ENCODE peak calls at places on chromosomes 4 and X, in six cellular contexts. One of them, this sample, is unnamed.
A peak's percentile ranks its signal among the peaks of the same experiment; 100 is the strongest.

GRCh38 chrX:275967-276587 is 5.1 kb upstream of the PLCXD1 start:
- DNase-seq in A549: peak; percentile 78
- DNase-seq in endothelial cell of umbilical vein: no peak
- DNase-seq in HepG2: peak; percentile 73
- DNase-seq in GM12878: no peak
- DNase-seq in K562: peak; percentile 82
- DNase-seq in this sample: peak; percentile 71

GRCh38 chrX:24169211-24169610 is 19.7 kb downstream of the ZFX start:
- DNase-seq in A549: no peak
- DNase-seq in endothelial cell of umbilical vein: no peak
- DNase-seq in K562: no peak
- DNase-seq in HepG2: no peak
- DNase-seq in GM12878: peak; percentile 49
- DNase-seq in this sample: peak; percentile 24

GRCh38 chr4:3009422-3009821 is 46.1 kb downstream of the GRK4 start:
- DNase-seq in GM12878: no peak
- DNase-seq in K562: no peak
- DNase-seq in A549: peak; percentile 22
- DNase-seq in HepG2: peak; percentile 84
- DNase-seq in endothelial cell of umbilical vein: no peak
- DNase-seq in this sample: peak; percentile 40

GRCh38 chr4:115356176-115356575 is 242.8 kb upstream of the NDST4 start:
- DNase-seq in A549: no peak
- DNase-seq in HepG2: no peak
- DNase-seq in K562: no peak
- DNase-seq in endothelial cell of umbilical vein: no peak
- DNase-seq in GM12878: no peak
- DNase-seq in this sample: no peak

GRCh38 chr4:29326816-29327215 is 1393.4 kb upstream of the PCDH7 start:
- DNase-seq in K562: no peak
- DNase-seq in GM12878: no peak
- DNase-seq in endothelial cell of umbilical vein: peak; percentile 97
- DNase-seq in A549: no peak
- DNase-seq in HepG2: no peak
- DNase-seq in this sample: no peak

GRCh38 chr4:150047546-150047945 is 30.7 kb upstream of the DCLK2 start:
- DNase-seq in GM12878: no peak
- DNase-seq in A549: no peak
- DNase-seq in endothelial cell of umbilical vein: no peak
- DNase-seq in K562: no peak
- DNase-seq in HepG2: no peak
- DNase-seq in this sample: no peak

GRCh38 chr4:117324851-117325491 is 239.6 kb upstream of the TRAM1L1 start:
- DNase-seq in endothelial cell of umbilical vein: no peak
- DNase-seq in HepG2: no peak
- DNase-seq in A549: no peak
- DNase-seq in K562: no peak
- DNase-seq in GM12878: no peak
- DNase-seq in this sample: peak; percentile 6

GRCh38 chrX:154298312-154298711 is 2.7 kb downstream of the TKTL1 start:
- DNase-seq in K562: no peak
- DNase-seq in GM12878: no peak
- DNase-seq in endothelial cell of umbilical vein: no peak
- DNase-seq in HepG2: no peak
- DNase-seq in A549: no peak
- DNase-seq in this sample: no peak

GRCh38 chr4:8268211-8268610 is 1.3 kb upstream of the HTRA3 start:
- DNase-seq in GM12878: no peak
- DNase-seq in A549: no peak
- DNase-seq in endothelial cell of umbilical vein: no peak
- DNase-seq in K562: no peak
- DNase-seq in HepG2: no peak
- DNase-seq in this sample: no peak

GRCh38 chr4:14478504-14478903 is 523.8 kb upstream of the CPEB2 start:
- DNase-seq in K562: no peak
- DNase-seq in endothelial cell of umbilical vein: no peak
- DNase-seq in HepG2: no peak
- DNase-seq in A549: no peak
- DNase-seq in GM12878: no peak
- DNase-seq in this sample: no peak

GRCh38 chr4:151922811-151923210 is 162.0 kb upstream of the GATB start:
- DNase-seq in HepG2: no peak
- DNase-seq in GM12878: no peak
- DNase-seq in A549: no peak
- DNase-seq in endothelial cell of umbilical vein: no peak
- DNase-seq in K562: no peak
- DNase-seq in this sample: no peak

GRCh38 chr4:172953896-172954568 is 214.6 kb upstream of the GALNT7 start:
- DNase-seq in endothelial cell of umbilical vein: no peak
- DNase-seq in K562: no peak
- DNase-seq in HepG2: no peak
- DNase-seq in GM12878: no peak
- DNase-seq in A549: peak; percentile 31
- DNase-seq in this sample: no peak

GRCh38 chr4:17030543-17030942 is 132.1 kb upstream of the LDB2 start:
- DNase-seq in A549: peak; percentile 25
- DNase-seq in GM12878: no peak
- DNase-seq in HepG2: no peak
- DNase-seq in endothelial cell of umbilical vein: peak; percentile 84
- DNase-seq in K562: no peak
- DNase-seq in this sample: no peak

GRCh38 chrX:1592128-1592862 is 891 bp downstream of the AKAP17A start:
- DNase-seq in GM12878: no peak
- DNase-seq in K562: peak; percentile 44
- DNase-seq in A549: no peak
- DNase-seq in endothelial cell of umbilical vein: peak; percentile 52
- DNase-seq in HepG2: peak; percentile 25
- DNase-seq in this sample: peak; percentile 58

GRCh38 chrX:154458954-154459829 is 1.1 kb downstream of the PLXNA3 start:
- DNase-seq in GM12878: no peak
- DNase-seq in endothelial cell of umbilical vein: no peak
- DNase-seq in HepG2: no peak
- DNase-seq in K562: no peak
- DNase-seq in A549: no peak
- DNase-seq in this sample: peak; percentile 52

GRCh38 chr4:112348488-112349158 is 51.5 kb downstream of the ALPK1 start:
- DNase-seq in A549: peak; percentile 63
- DNase-seq in endothelial cell of umbilical vein: peak; percentile 12
- DNase-seq in K562: no peak
- DNase-seq in GM12878: no peak
- DNase-seq in HepG2: peak; percentile 65
- DNase-seq in this sample: peak; percentile 32

GRCh38 chr4:139798456-139798855 is 132.8 kb downstream of the MGST2 start:
- DNase-seq in HepG2: no peak
- DNase-seq in A549: no peak
- DNase-seq in K562: no peak
- DNase-seq in endothelial cell of umbilical vein: no peak
- DNase-seq in GM12878: no peak
- DNase-seq in this sample: no peak

GRCh38 chr4:87933337-87933736 is 42.2 kb upstream of the SPP1 start:
- DNase-seq in endothelial cell of umbilical vein: no peak
- DNase-seq in A549: no peak
- DNase-seq in GM12878: no peak
- DNase-seq in K562: no peak
- DNase-seq in HepG2: no peak
- DNase-seq in this sample: no peak

GRCh38 chr4:113645771-113646455 is 115.6 kb downstream of the CAMK2D start:
- DNase-seq in A549: peak; percentile 94
- DNase-seq in endothelial cell of umbilical vein: peak; percentile 89
- DNase-seq in GM12878: no peak
- DNase-seq in K562: no peak
- DNase-seq in HepG2: peak; percentile 81
- DNase-seq in this sample: no peak

GRCh38 chrX:1462596-1463251 is 10.0 kb upstream of the ASMTL start:
- DNase-seq in K562: no peak
- DNase-seq in HepG2: no peak
- DNase-seq in A549: peak; percentile 40
- DNase-seq in GM12878: no peak
- DNase-seq in endothelial cell of umbilical vein: peak; percentile 85
- DNase-seq in this sample: no peak

GRCh38 chr4:142818476-142818875 is 27.6 kb downstream of the INPP4B start:
- DNase-seq in A549: no peak
- DNase-seq in HepG2: no peak
- DNase-seq in endothelial cell of umbilical vein: no peak
- DNase-seq in GM12878: no peak
- DNase-seq in K562: no peak
- DNase-seq in this sample: no peak

GRCh38 chr4:8319731-8320385 is 50.3 kb downstream of the HTRA3 start:
- DNase-seq in HepG2: no peak
- DNase-seq in endothelial cell of umbilical vein: no peak
- DNase-seq in GM12878: no peak
- DNase-seq in K562: no peak
- DNase-seq in A549: no peak
- DNase-seq in this sample: peak; percentile 72

GRCh38 chr4:46388860-46389259 is 1.1 kb downstream of the GABRA2 start:
- DNase-seq in K562: no peak
- DNase-seq in A549: no peak
- DNase-seq in endothelial cell of umbilical vein: no peak
- DNase-seq in GM12878: no peak
- DNase-seq in HepG2: no peak
- DNase-seq in this sample: no peak
- H3K4me3 ChIP-seq in K562: no peak overlapping the region
- H3K4me3 ChIP-seq in A549: no peak overlapping the region
- H3K4me3 ChIP-seq in endothelial cell of umbilical vein: no peak overlapping the region
- H3K4me3 ChIP-seq in GM12878: no peak overlapping the region
- H3K4me3 ChIP-seq in HepG2: peak overlapping the region; percentile 18
- H3K4me3 ChIP-seq in this sample: no peak overlapping the region

GRCh38 chr4:75708218-75708691 is 16.1 kb upstream of the USO1 start:
- DNase-seq in HepG2: peak; percentile 43
- DNase-seq in GM12878: no peak
- DNase-seq in A549: peak; percentile 50
- DNase-seq in K562: no peak
- DNase-seq in endothelial cell of umbilical vein: no peak
- DNase-seq in this sample: peak; percentile 42
- TF ChIP-seq MYC in HepG2: no peak
- TF ChIP-seq MYC in GM12878: no peak
- TF ChIP-seq MYC in A549: no peak
- TF ChIP-seq MYC in K562: no peak
- TF ChIP-seq MYC in endothelial cell of umbilical vein: no peak
- TF ChIP-seq MYC in this sample: no peak

DNA sequence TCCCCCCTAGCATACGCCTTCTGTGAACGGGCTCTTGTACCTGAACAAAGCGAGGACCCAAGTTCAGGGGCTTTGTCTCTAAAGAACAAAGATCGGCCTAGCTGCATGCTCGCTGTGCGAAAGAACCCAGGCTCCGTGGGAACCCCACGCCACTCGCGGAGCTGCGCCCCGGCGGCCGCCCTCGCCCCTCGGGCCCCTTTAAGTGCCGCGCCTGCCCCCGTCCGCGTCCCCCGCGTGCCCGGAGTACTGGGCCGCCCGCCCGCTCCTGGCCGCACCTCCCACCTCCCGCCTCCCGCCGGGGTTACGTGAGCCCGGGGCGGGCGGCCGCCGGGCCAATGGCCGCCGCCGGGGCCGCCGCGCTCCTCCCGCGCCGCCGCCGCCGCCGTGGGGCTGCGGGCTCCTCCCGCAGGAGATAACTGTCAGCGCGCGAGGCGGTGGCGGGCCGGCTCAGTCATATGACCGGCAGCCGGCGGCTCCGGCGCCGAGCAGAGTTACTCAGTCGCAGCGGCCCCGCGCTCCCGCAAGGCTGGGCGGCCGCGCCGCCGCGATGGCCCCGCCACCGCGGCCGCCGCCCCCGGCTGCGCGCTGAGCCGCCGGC is at the start of gene FNIP2:
- DNase-seq in HepG2: peak; percentile 56
- DNase-seq in K562: peak; percentile 95
- DNase-seq in endothelial cell of umbilical vein: peak; percentile 80
- DNase-seq in A549: peak; percentile 62
- DNase-seq in GM12878: no peak
- DNase-seq in this sample: peak; percentile 63
- TF ChIP-seq POLR2A in HepG2: peak; percentile 75
- TF ChIP-seq POLR2A in K562: peak; percentile 54
- TF ChIP-seq POLR2A in endothelial cell of umbilical vein: peak; percentile 53
- TF ChIP-seq POLR2A in A549: peak; percentile 59
- TF ChIP-seq POLR2A in GM12878: peak; percentile 45
- TF ChIP-seq POLR2A in this sample: no peak

GRCh38 chrX:16883487-16883804 is 13.3 kb upstream of the RBBP7 start:
- DNase-seq in endothelial cell of umbilical vein: no peak
- DNase-seq in K562: no peak
- DNase-seq in GM12878: no peak
- DNase-seq in A549: no peak
- DNase-seq in HepG2: no peak
- DNase-seq in this sample: no peak
- H3K4me3 ChIP-seq in endothelial cell of umbilical vein: no peak overlapping the region
- H3K4me3 ChIP-seq in K562: no peak overlapping the region
- H3K4me3 ChIP-seq in GM12878: no peak overlapping the region
- H3K4me3 ChIP-seq in A549: no peak overlapping the region
- H3K4me3 ChIP-seq in HepG2: no peak overlapping the region
- H3K4me3 ChIP-seq in this sample: no peak overlapping the region

GRCh38 chr4:4438891-4439290 is 52.0 kb downstream of the NSG1 start:
- DNase-seq in endothelial cell of umbilical vein: no peak
- DNase-seq in HepG2: no peak
- DNase-seq in K562: no peak
- DNase-seq in A549: no peak
- DNase-seq in GM12878: no peak
- DNase-seq in this sample: no peak
- TF ChIP-seq MYC in endothelial cell of umbilical vein: no peak
- TF ChIP-seq MYC in HepG2: no peak
- TF ChIP-seq MYC in K562: no peak
- TF ChIP-seq MYC in A549: no peak
- TF ChIP-seq MYC in GM12878: no peak
- TF ChIP-seq MYC in this sample: no peak

GRCh38 chr4:169270156-169270809 is 473 bp downstream of the SH3RF1 start:
- DNase-seq in GM12878: no peak
- DNase-seq in A549: peak; percentile 37
- DNase-seq in HepG2: no peak
- DNase-seq in endothelial cell of umbilical vein: peak; percentile 61
- DNase-seq in K562: peak; percentile 28
- DNase-seq in this sample: peak; percentile 84

GRCh38 chr4:169271692-169272007 is 894 bp upstream of the SH3RF1 start:
- DNase-seq in A549: no peak
- DNase-seq in GM12878: no peak
- DNase-seq in endothelial cell of umbilical vein: no peak
- DNase-seq in K562: no peak
- DNase-seq in HepG2: no peak
- DNase-seq in this sample: no peak

GRCh38 chr4:169272265-169272886 is 1.6 kb upstream of the SH3RF1 start:
- DNase-seq in endothelial cell of umbilical vein: peak; percentile 28
- DNase-seq in A549: no peak
- DNase-seq in GM12878: peak; percentile 72
- DNase-seq in K562: no peak
- DNase-seq in HepG2: no peak
- DNase-seq in this sample: no peak

GRCh38 chr4:169268951-169269781 is 1.6 kb downstream of the SH3RF1 start:
- DNase-seq in HepG2: peak; percentile 75
- DNase-seq in GM12878: no peak
- DNase-seq in A549: peak; percentile 58
- DNase-seq in K562: no peak
- DNase-seq in endothelial cell of umbilical vein: peak; percentile 61
- DNase-seq in this sample: no peak

GRCh38 chr4:169270810-169271691 is at the start of gene SH3RF1:
- DNase-seq in HepG2: peak; percentile 38
- DNase-seq in GM12878: no peak
- DNase-seq in endothelial cell of umbilical vein: peak; percentile 88
- DNase-seq in K562: peak; percentile 51
- DNase-seq in A549: peak; percentile 80
- DNase-seq in this sample: peak; percentile 74
- TF ChIP-seq POLR2A in HepG2: no peak
- TF ChIP-seq POLR2A in GM12878: peak; percentile 85
- TF ChIP-seq POLR2A in endothelial cell of umbilical vein: peak; percentile 65
- TF ChIP-seq POLR2A in K562: no peak
- TF ChIP-seq POLR2A in A549: peak; percentile 63
- TF ChIP-seq POLR2A in this sample: no peak

This sample was measured in NB4.